ENCODE peak calls at places on chromosomes 11 and 22, in six cellular contexts. W, X, G, E, J and I are unnamed samples. For H3K27me3, the result is how much of the 10 kb centered on the place peaks cover.

GRCh38 chr11:129302386-129303101 is 73.1 kb upstream of the BARX2 start:
- DNase-seq in W (no peak), X (no peak), G (no peak), E (no peak), J (no peak), I (no peak)

GRCh38 chr11:110134120-110134519 is 40.9 kb downstream of the ZC3H12C start:
- DNase-seq in W (no peak), X (no peak), G (no peak), E (no peak), J (no peak), I (no peak)

GRCh38 chr11:95089620-95090542 is at the start of gene ENDOD1:
- DNase-seq in W (peak), X (no peak), G (peak), E (peak), J (peak), I (peak)

GRCh38 chr11:109971184-109971523 is 122.0 kb upstream of the ZC3H12C start:
- DNase-seq in W (no peak), X (no peak), G (no peak), E (no peak), J (no peak), I (no peak)

GRCh38 chr11:12800032-12800671 is 125.9 kb downstream of the TEAD1 start:
- DNase-seq in W (no peak), X (no peak), G (peak), E (peak), J (peak), I (no peak)

GRCh38 chr11:123045101-123045500 is 16.8 kb downstream of the HSPA8 start:
- DNase-seq in W (no peak), X (no peak), G (no peak), E (no peak), J (no peak), I (no peak)

GRCh38 chr11:134244593-134244992 is 8.6 kb downstream of the THYN1 start:
- DNase-seq in W (no peak), X (no peak), G (no peak), E (peak), J (no peak), I (no peak)

GRCh38 chr11:104876324-104876723 is 21.9 kb downstream of the CASP12 start:
- DNase-seq in W (no peak), X (no peak), G (no peak), E (no peak), J (no peak), I (no peak)

GRCh38 chr11:100573911-100574513 is 113.1 kb upstream of the ARHGAP42 start:
- DNase-seq in W (no peak), X (no peak), G (no peak), E (no peak), J (no peak), I (no peak)

GRCh38 chr11:58178444-58178843 is 10.4 kb upstream of the OR9Q2 start:
- DNase-seq in W (no peak), X (no peak), G (no peak), E (no peak), J (no peak), I (no peak)

GRCh38 chr11:126419801-126420729 is 64.6 kb downstream of the ST3GAL4 start:
- DNase-seq in W (no peak), X (no peak), G (no peak), E (peak), J (no peak), I (no peak)

GRCh38 chr11:113596658-113597057 is 109.5 kb downstream of the TMPRSS5 start:
- DNase-seq in W (no peak), X (no peak), G (no peak), E (no peak), J (no peak), I (no peak)

GRCh38 chr11:62912268-62912667 is 8.9 kb downstream of the CHRM1 start:
- DNase-seq in W (no peak), X (no peak), G (no peak), E (no peak), J (no peak), I (no peak)

GRCh38 chr22:32698926-32699619 is 102.4 kb upstream of the TIMP3 start:
- DNase-seq in W (peak), X (no peak), G (no peak), E (no peak), J (no peak), I (no peak)

GRCh38 chr11:8249482-8249881 is 14.2 kb downstream of the LMO1 start:
- DNase-seq in W (no peak), X (no peak), G (no peak), E (no peak), J (no peak), I (no peak)

GRCh38 chr22:37088108-37088605 is 21.4 kb downstream of the TMPRSS6 start:
- DNase-seq in W (no peak), X (peak), G (no peak), E (peak), J (peak), I (no peak)

GRCh38 chr11:23767576-23767975 is 729.3 kb upstream of the LUZP2 start:
- DNase-seq in W (no peak), X (no peak), G (no peak), E (no peak), J (no peak), I (no peak)

GRCh38 chr11:88035271-88035670 is 140.0 kb downstream of the RAB38 start:
- DNase-seq in W (no peak), X (no peak), G (no peak), E (no peak), J (no peak), I (no peak)

GRCh38 chr11:111796696-111797095 is 30.5 kb upstream of the PPP2R1B start:
- DNase-seq in W (no peak), X (no peak), G (no peak), E (no peak), J (no peak), I (no peak)

GRCh38 chr11:40388097-40388818 is 1071.2 kb downstream of the LRRC4C start:
- DNase-seq in W (no peak), X (peak), G (no peak), E (no peak), J (no peak), I (no peak)

GRCh38 chr11:46345881-46346484 is 1.3 kb upstream of the DGKZ start:
- DNase-seq in W (no peak), X (no peak), G (no peak), E (no peak), J (no peak), I (peak)

GRCh38 chr11:19598876-19599275 is 113.8 kb upstream of the NAV2 start:
- DNase-seq in W (no peak), X (no peak), G (no peak), E (no peak), J (no peak), I (no peak)

GRCh38 chr11:119691020-119691666 is 37.9 kb downstream of the NECTIN1 start:
- DNase-seq in W (no peak), X (no peak), G (no peak), E (peak), J (no peak), I (no peak)
- TF ChIP-seq CTCF in W (no peak), X (no peak), G (no peak), E (peak), J (no peak), I (no peak)

DNA sequence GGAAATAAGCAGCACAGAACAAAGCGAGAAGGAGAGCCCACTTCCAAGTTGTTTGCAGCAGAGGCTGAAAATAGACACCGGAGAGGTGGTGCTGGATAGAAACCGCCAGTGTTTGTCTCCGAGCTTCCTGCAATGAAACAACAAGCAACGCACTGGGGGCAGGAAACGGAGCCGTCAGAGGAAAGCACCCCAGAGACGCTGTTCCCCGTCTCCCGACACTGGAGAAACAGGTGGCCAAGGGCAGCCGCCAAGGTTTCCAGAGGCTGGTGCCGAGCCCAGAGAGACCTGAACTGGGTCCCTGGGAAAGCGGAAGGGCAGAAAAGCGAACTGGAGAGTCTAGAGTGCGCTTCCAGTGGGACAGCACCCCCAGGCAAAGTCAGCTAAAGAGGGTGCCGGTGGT is 406.6 kb downstream of the SHANK2 start:
- DNase-seq in W (no peak), X (no peak), G (no peak), E (no peak), J (no peak), I (no peak)
- H3K27me3 ChIP-seq in W (under half), X (under half), G (under half), E (half or more), J (under half), I (under half)

GRCh38 chr11:64755681-64756361 is 4.0 kb downstream of the PYGM start:
- DNase-seq in W (no peak), X (no peak), G (no peak), E (no peak), J (no peak), I (peak)

GRCh38 chr11:64753380-64754123 is 6.2 kb downstream of the PYGM start:
- DNase-seq in W (no peak), X (no peak), G (no peak), E (peak), J (no peak), I (no peak)

GRCh38 chr11:64753019-64753379 is 6.8 kb downstream of the PYGM start:
- DNase-seq in W (no peak), X (no peak), G (no peak), E (no peak), J (no peak), I (peak)

GRCh38 chr11:64754919-64755662 is 4.7 kb downstream of the PYGM start:
- DNase-seq in W (no peak), X (no peak), G (no peak), E (no peak), J (no peak), I (no peak)

DNA sequence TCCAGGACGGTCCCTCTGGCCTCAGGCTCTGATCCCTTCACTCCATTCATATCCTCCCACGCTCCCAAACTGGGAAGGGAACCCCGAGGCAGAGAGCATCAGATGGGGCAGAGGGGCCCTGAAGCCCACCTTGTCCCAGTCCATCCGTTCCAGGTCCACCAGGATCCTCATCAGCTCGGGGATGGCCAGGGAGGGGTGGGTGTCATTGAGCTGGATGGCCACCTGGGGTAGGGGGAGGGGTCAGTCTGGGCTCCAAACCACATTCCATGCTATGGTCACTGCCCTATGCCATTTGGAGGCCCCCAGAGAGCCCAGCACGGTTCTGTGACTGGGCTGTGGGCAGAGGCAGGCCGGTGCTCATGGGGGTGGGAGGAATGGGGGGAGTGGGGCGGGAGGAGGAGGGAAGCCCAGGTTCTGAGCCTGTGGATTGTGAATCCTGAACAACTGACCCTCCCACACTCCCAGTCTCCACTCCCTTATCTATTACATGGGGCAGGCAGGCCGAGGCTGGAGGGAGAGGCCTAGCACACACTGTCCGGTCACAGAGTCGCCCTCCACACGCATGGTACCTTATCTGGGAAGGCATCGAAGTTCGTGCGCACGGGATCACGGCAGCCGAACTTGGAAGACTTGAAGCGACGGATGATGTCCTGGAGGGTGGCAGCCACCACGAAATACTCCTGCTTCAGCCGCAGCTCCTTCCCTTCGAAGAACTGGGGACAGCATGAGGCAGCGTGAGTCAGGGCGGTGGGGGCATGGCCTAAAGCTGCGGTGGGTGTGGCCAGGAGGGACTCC is 5.5 kb downstream of the PYGM start:
- DNase-seq in W (no peak), X (no peak), G (no peak), E (peak), J (no peak), I (no peak)
- TF ChIP-seq CTCF in W (no peak), X (no peak), G (no peak), E (no peak), J (no peak), I (no peak)

DNA sequence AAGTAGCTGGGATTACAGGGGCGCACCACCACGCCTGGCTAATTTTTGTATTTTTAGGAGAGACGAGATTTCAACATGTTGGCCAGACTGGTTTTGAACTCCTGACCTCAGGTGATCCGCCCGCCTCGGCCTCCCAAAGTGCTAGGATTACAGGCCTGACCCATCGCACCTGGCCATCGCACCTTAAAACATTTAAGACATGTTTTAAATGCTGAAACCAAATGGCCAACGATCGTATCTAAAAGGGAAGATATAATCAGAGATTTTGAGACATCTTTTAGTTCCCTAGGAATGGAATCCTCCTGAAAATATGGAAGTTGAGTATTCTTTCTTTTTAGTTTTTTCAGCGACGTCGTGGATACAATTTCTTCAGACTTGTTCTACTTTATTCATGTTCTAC is 21.8 kb upstream of the APOBEC3A start:
- DNase-seq in W (no peak), X (no peak), G (no peak), E (no peak), J (no peak), I (no peak)
- H3K27me3 ChIP-seq in W (under half), X (under half), G (under half), E (under half), J (under half), I (under half)